ENCODE peak calls at places on chromosome X, in four cellular contexts. F, G, J and W are unnamed samples. For H3K27me3, the result is how much of the 10 kb centered on the place peaks cover.

GRCh38 chrX:7065473-7065872 is 82.0 kb upstream of the STS start:
- DNase-seq in G (no peak), F (no peak), J (no peak), W (no peak)

GRCh38 chrX:19544693-19545305 is 29.5 kb upstream of the MAP3K15 start:
- DNase-seq in G (peak), F (peak), J (peak), W (no peak)

GRCh38 chrX:108664701-108665100 is 71.7 kb downstream of the IRS4 start:
- DNase-seq in J (no peak), F (no peak), G (no peak), W (no peak)

GRCh38 chrX:65697173-65697572 is 29.7 kb downstream of the MSN start:
- DNase-seq in G (no peak), J (no peak), F (no peak), W (no peak)

GRCh38 chrX:49308604-49309269 is 5.3 kb downstream of the GAGE10 start:
- DNase-seq in F (no peak), J (peak), G (no peak), W (no peak)

GRCh38 chrX:154544885-154545284 is 1.8 kb downstream of the G6PD start:
- DNase-seq in G (no peak), F (peak), J (no peak), W (no peak)

GRCh38 chrX:100673397-100673953 is 29.5 kb downstream of the SRPX2 start:
- DNase-seq in F (no peak), G (no peak), J (no peak), W (peak)

GRCh38 chrX:10482262-10482661 is 138.1 kb downstream of the MID1 start:
- DNase-seq in J (peak), G (no peak), F (no peak), W (no peak)

GRCh38 chrX:104913348-104913747 is 307.1 kb downstream of the TEX13A start:
- DNase-seq in G (peak), F (peak), J (no peak), W (no peak)

GRCh38 chrX:10548681-10549080 is 71.7 kb downstream of the MID1 start:
- DNase-seq in J (no peak), G (no peak), F (no peak), W (no peak)

GRCh38 chrX:150813922-150814321 is 84.5 kb downstream of the CD99L2 start:
- DNase-seq in F (no peak), J (no peak), G (no peak), W (peak)

GRCh38 chrX:57595381-57595811 is 3.6 kb downstream of the ZXDB start:
- DNase-seq in F (no peak), J (peak), G (no peak), W (peak)

GRCh38 chrX:110477593-110478228 is 119.1 kb downstream of the RTL9 start:
- DNase-seq in F (no peak), G (no peak), J (no peak), W (no peak)

GRCh38 chrX:110536788-110537187 is 178.1 kb downstream of the RTL9 start:
- DNase-seq in F (no peak), J (no peak), G (no peak), W (no peak)

GRCh38 chrX:86047174-86047991 is at the start of gene CHM:
- DNase-seq in G (peak), J (peak), F (peak), W (peak)

GRCh38 chrX:149540133-149540620 is 635 bp upstream of the EOLA1 start:
- DNase-seq in G (peak), J (peak), F (peak), W (no peak)

GRCh38 chrX:96027363-96027894 is 657.2 kb upstream of the DIAPH2 start:
- DNase-seq in J (no peak), G (no peak), F (no peak), W (no peak)

GRCh38 chrX:132602701-132603100 is 113.9 kb upstream of the MBNL3 start:
- DNase-seq in F (no peak), G (no peak), J (no peak), W (no peak)

GRCh38 chrX:132609449-132609848 is 120.6 kb upstream of the MBNL3 start:
- DNase-seq in F (no peak), G (no peak), J (no peak), W (no peak)

DNA sequence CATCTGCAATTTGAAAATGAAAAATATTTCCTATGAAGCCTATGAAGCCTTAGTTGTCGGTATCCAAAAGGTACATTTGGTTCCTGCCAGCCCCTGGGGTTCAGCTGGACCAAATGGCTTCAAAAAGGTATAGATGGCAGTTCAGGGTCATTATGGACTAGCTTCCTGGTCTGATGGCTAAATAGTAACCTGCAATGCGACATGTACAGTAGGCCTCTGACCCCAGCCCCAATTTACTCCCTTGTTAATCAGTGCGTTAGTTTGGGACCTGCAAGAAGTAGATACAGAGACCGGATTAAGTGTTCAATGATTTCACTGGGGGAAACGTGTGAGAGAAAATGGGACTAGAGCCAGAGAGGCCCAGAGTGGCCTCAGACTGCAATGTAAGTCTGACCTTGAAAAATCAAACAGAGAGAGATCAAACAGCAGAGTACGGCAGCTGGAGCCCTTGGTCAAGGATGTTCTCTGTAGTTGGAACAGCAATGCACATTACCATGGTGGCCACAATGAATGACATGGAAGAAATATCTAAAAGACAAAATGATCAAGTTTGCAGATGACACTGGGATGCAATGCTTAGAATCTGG is 115.0 kb upstream of the MBNL3 start:
- DNase-seq in J (no peak), G (no peak), F (no peak), W (no peak)
- TF ChIP-seq CTCF in J (no peak), G (no peak), F (no peak), W (no peak)

DNA sequence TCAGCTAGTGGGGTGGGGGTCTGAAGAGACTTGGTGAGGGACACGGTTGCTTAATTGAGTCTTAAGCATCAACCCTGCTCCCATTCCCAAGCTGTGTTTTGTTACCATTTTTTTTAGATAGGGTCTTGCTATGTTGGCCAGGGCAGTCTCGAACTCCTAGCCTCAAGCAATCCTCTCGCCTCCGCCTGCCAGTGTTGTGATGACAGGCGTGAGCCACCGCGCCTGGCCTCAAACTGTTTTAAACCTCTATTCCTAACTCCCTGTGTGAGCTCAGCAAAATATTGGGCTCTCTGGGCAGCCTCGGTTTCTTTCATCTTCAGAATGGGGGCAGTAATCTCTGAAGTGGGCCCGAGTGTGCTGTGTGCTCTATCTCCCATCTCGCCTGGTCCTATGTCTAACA is 26.3 kb upstream of the BCORL1 start:
- DNase-seq in G (no peak), F (no peak), J (no peak), W (no peak)
- H3K27me3 ChIP-seq in G (under half), F (under half), J (under half), W (under half)

GRCh38 chrX:132077912-132078311 is 49.9 kb downstream of the FRMD7 start:
- DNase-seq in F (no peak), G (no peak), J (no peak), W (no peak)

DNA sequence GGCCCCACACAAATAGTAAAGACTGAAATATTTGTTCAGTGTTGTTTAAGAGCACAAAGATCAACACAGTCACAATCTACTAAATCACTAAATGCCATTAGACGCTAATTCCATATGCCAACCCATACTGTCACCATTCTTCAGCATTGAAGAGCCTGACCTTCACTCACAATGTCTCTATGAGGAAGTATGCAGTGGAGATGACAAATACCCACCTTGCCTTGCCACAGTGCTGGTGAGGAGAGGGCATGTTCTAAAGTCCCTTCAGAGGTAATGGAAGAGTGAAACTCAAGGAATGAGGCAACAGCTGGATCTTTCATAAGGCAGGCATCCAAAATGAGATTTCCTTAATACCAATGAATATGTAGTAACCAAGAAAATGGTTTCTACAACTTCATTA is 50.4 kb downstream of the FRMD7 start:
- DNase-seq in J (no peak), F (no peak), G (no peak), W (no peak)
- TF ChIP-seq CTCF in J (no peak), F (no peak), G (no peak), W (no peak)

DNA sequence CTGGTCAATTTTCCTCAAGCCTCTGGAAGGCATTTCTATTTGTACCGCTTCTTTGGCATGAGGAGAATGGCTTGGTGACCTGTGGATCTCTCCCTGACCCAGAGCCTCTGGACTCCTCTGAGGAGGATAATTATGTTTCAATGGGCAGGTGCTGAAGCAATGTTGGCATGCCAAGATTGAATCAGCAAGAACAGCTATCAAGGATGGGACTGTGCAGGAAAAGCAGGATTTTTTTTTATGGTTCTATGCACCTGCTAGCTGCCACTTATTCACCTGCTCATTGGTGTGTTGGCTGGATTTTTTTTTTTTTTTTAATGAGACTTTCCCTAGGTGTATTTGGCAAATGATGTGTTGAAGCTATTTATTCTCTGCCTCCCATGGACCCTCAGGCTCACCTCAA is 821.2 kb downstream of the RPA4 start:
- DNase-seq in G (no peak), F (no peak), J (no peak), W (no peak)
- H3K27me3 ChIP-seq in G (under half), F (under half), J (under half), W (under half)